ENCODE peak calls at places on chromosomes 12 and 14, in six cellular contexts. P is fibroblast of lung, A is cardiac fibroblast, B is lung, X is stomach, O is GM12878. E is an unnamed sample.
A peak's percentile ranks its signal among the peaks of the same experiment; 100 is the strongest.

GRCh38 chr12:89707992-89708792 is 446 bp downstream of the ATP2B1 start:
- DNase-seq in P (peak; percentile 26), A (peak; percentile 34), B (peak; percentile 47), X (peak; percentile 36), O (no peak), E (no peak)

GRCh38 chr12:91667698-91668097 is 477.9 kb downstream of the BTG1 start:
- DNase-seq in P (no peak), A (no peak), B (no peak), X (no peak), O (no peak), E (no peak)

GRCh38 chr14:45212231-45212630 is 40.8 kb downstream of the MIS18BP1 start:
- DNase-seq in P (no peak), A (no peak), B (no peak), X (no peak), O (no peak), E (no peak)

GRCh38 chr12:14443531-14443930 is 78.0 kb downstream of the ATF7IP start:
- DNase-seq in P (no peak), A (peak; percentile 66), B (no peak), X (no peak), O (no peak), E (no peak)

GRCh38 chr14:26719514-26719913 is 121.7 kb upstream of the NOVA1 start:
- DNase-seq in P (peak; percentile 83), A (peak; percentile 77), B (no peak), X (no peak), O (no peak), E (peak; percentile 75)

GRCh38 chr14:100246809-100247428 is 8.0 kb downstream of the YY1 start:
- DNase-seq in P (peak; percentile 38), A (peak; percentile 55), B (no peak), X (no peak), O (no peak), E (no peak)

GRCh38 chr12:132321321-132322118 is 7.9 kb downstream of the GALNT9 start:
- DNase-seq in P (no peak), A (no peak), B (no peak), X (no peak), O (no peak), E (no peak)

GRCh38 chr12:88299567-88300101 is 157.5 kb downstream of the TMTC3 start:
- DNase-seq in P (peak; percentile 99), A (peak; percentile 98), B (no peak), X (no peak), O (peak; percentile 91), E (peak; percentile 94)

GRCh38 chr14:53515264-53515663 is 362.1 kb upstream of the DDHD1 start:
- DNase-seq in P (peak; percentile 45), A (no peak), B (no peak), X (no peak), O (no peak), E (no peak)

GRCh38 chr12:106281056-106281782 is 21.3 kb upstream of the TCP11L2 start:
- DNase-seq in P (no peak), A (no peak), B (no peak), X (no peak), O (no peak), E (no peak)

GRCh38 chr12:124567035-124567672 is at the start of gene NCOR2:
- DNase-seq in P (no peak), A (no peak), B (no peak), X (no peak), O (no peak), E (no peak)
- TF ChIP-seq CTCF in P (no peak), A (no peak), B (no peak), X (no peak), O (no peak), E (no peak)

GRCh38 chr12:6522193-6522592 is 12.1 kb upstream of the GAPDH start:
- DNase-seq in P (no peak), A (no peak), B (no peak), X (no peak), O (no peak), E (no peak)

GRCh38 chr12:6524648-6525047 is 9.7 kb upstream of the GAPDH start:
- DNase-seq in P (no peak), A (no peak), B (no peak), X (no peak), O (no peak), E (no peak)

GRCh38 chr12:6523708-6524107 is 10.6 kb upstream of the GAPDH start:
- DNase-seq in P (no peak), A (no peak), B (no peak), X (no peak), O (no peak), E (no peak)

DNA sequence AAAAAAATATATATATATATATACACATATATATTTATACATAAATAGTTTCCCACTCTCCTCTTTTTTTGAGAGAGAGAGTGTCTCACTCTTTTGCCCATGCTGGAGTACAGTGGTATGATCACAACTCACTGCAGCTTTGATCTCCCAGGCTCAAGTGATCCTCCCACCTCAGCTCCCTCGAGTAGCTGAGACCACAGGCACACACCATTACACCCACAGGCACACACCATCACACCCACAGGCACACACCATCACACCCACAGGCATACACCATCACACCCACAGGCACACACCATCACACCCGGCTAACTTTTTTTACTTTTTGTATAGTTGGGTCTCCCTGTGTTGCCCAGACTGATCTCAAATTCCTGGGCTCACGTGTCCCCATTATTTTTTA is 14.1 kb upstream of the GAPDH start:
- DNase-seq in P (no peak), A (no peak), B (no peak), X (no peak), O (no peak), E (no peak)
- H3K4me3 ChIP-seq in P (no peak overlapping the region), A (no peak overlapping the region), B (no peak overlapping the region), X (no peak overlapping the region), O (no peak overlapping the region), E (no peak overlapping the region)

GRCh38 chr12:5556946-5557673 is 125.2 kb downstream of the NTF3 start:
- DNase-seq in P (no peak), A (no peak), B (no peak), X (no peak), O (no peak), E (no peak)

GRCh38 chr12:5560242-5560641 is 128.3 kb downstream of the NTF3 start:
- DNase-seq in P (no peak), A (no peak), B (no peak), X (no peak), O (no peak), E (no peak)

GRCh38 chr12:5554711-5555110 is 122.8 kb downstream of the NTF3 start:
- DNase-seq in P (peak; percentile 57), A (no peak), B (no peak), X (no peak), O (no peak), E (no peak)

GRCh38 chr12:5557906-5558305 is 126.0 kb downstream of the NTF3 start:
- DNase-seq in P (no peak), A (no peak), B (no peak), X (no peak), O (no peak), E (no peak)

GRCh38 chr12:5556033-5556614 is 124.2 kb downstream of the NTF3 start:
- DNase-seq in P (no peak), A (no peak), B (no peak), X (no peak), O (no peak), E (no peak)
- TF ChIP-seq CTCF in P (peak; percentile 22), A (peak; percentile 8), B (no peak), X (no peak), O (peak; percentile 9), E (peak; percentile 34)

GRCh38 chr12:60834806-60835205 is 1239.0 kb downstream of the SLC16A7 start:
- DNase-seq in P (no peak), A (no peak), B (no peak), X (no peak), O (no peak), E (no peak)

GRCh38 chr12:60834372-60834771 is 1238.5 kb downstream of the SLC16A7 start:
- DNase-seq in P (no peak), A (no peak), B (no peak), X (no peak), O (no peak), E (no peak)

GRCh38 chr12:60842166-60842565 is 1246.3 kb downstream of the SLC16A7 start:
- DNase-seq in P (no peak), A (no peak), B (no peak), X (no peak), O (no peak), E (no peak)

GRCh38 chr12:60832300-60832699 is 1236.5 kb downstream of the SLC16A7 start:
- DNase-seq in P (no peak), A (peak; percentile 0), B (no peak), X (no peak), O (no peak), E (no peak)

GRCh38 chr12:60836651-60837050 is 1240.8 kb downstream of the SLC16A7 start:
- DNase-seq in P (no peak), A (no peak), B (no peak), X (no peak), O (no peak), E (no peak)
- H3K4me3 ChIP-seq in P (no peak overlapping the region), A (no peak overlapping the region), B (no peak overlapping the region), X (no peak overlapping the region), O (no peak overlapping the region), E (no peak overlapping the region)

GRCh38 chr14:21103710-21104447 is 3.0 kb downstream of the TMEM253 start:
- DNase-seq in P (peak; percentile 96), A (peak; percentile 98), B (peak; percentile 96), X (peak; percentile 96), O (peak; percentile 76), E (peak; percentile 67)

GRCh38 chr14:21100931-21101330 is at the start of gene TMEM253:
- DNase-seq in P (no peak), A (no peak), B (no peak), X (no peak), O (no peak), E (no peak)

GRCh38 chr14:21103165-21103709 is 2.4 kb downstream of the TMEM253 start:
- DNase-seq in P (no peak), A (no peak), B (no peak), X (no peak), O (no peak), E (no peak)

GRCh38 chr14:21101802-21102413 is 1.0 kb downstream of the TMEM253 start:
- DNase-seq in P (no peak), A (no peak), B (no peak), X (no peak), O (no peak), E (no peak)

GRCh38 chr14:21102472-21103164 is 1.8 kb downstream of the TMEM253 start:
- DNase-seq in P (no peak), A (no peak), B (no peak), X (no peak), O (no peak), E (no peak)
- TF ChIP-seq CTCF in P (no peak), A (no peak), B (no peak), X (no peak), O (no peak), E (no peak)

GRCh38 chr14:68628605-68629310 is 164.1 kb downstream of the ZFP36L1 start:
- DNase-seq in P (no peak), A (no peak), B (peak; percentile 62), X (peak; percentile 79), O (no peak), E (no peak)
- H3K4me3 ChIP-seq in P (no peak overlapping the region), A (no peak overlapping the region), B (no peak overlapping the region), X (peak overlapping the region; percentile 25), O (no peak overlapping the region), E (no peak overlapping the region)